ENCODE peak calls at places on chromosomes 7 and 10, in six cellular contexts. T is NCI-H2107; W is stimulated activated CD8-positive, alpha-beta memory T cell treated with anti-CD3 and anti-CD28 coated beads, Interleukin-4, amount 100 ng/mL, for 24 hours; R is HT-29; Z is NCI-H774; Y is germinal center. J is an unnamed sample.

GRCh38 chr7:140552240-140552679 is 73.0 kb upstream of the MKRN1 start:
- DNase-seq in T (no peak), W (no peak), R (no peak), Z (no peak), Y (no peak), J (no peak)

GRCh38 chr7:121510858-121511482 is 114.9 kb upstream of the FAM3C start:
- DNase-seq in T (no peak), W (no peak), R (no peak), Z (no peak), Y (no peak), J (no peak)

GRCh38 chr10:96626795-96627194 is 40.0 kb upstream of the TM9SF3 start:
- DNase-seq in T (no peak), W (no peak), R (peak; percentile 31), Z (no peak), Y (no peak), J (no peak)

GRCh38 chr10:102856758-102857424 is 2.8 kb downstream of the BORCS7 start:
- DNase-seq in T (no peak), W (no peak), R (no peak), Z (no peak), Y (no peak), J (no peak)

GRCh38 chr10:1782841-1783240 is 45.5 kb upstream of the ADARB2 start:
- DNase-seq in T (no peak), W (no peak), R (no peak), Z (peak; percentile 91), Y (no peak), J (peak; percentile 54)

GRCh38 chr10:60944159-60944909 is at the start of gene RHOBTB1:
- DNase-seq in T (peak; percentile 37), W (no peak), R (peak; percentile 68), Z (peak; percentile 70), Y (peak; percentile 26), J (no peak)

GRCh38 chr7:73520673-73521635 is 1.1 kb downstream of the BAZ1B start:
- DNase-seq in T (no peak), W (no peak), R (peak; percentile 41), Z (no peak), Y (peak; percentile 16), J (no peak)

GRCh38 chr10:5813091-5813340 is 218 bp downstream of the GDI2 start:
- DNase-seq in T (no peak), W (no peak), R (no peak), Z (no peak), Y (no peak), J (no peak)

GRCh38 chr7:39219869-39220268 is 242.2 kb downstream of the POU6F2 start:
- DNase-seq in T (no peak), W (no peak), R (no peak), Z (no peak), Y (no peak), J (no peak)

GRCh38 chr10:125812128-125812527 is 10.9 kb downstream of the UROS start:
- DNase-seq in T (no peak), W (no peak), R (no peak), Z (no peak), Y (no peak), J (peak; percentile 63)

GRCh38 chr10:12195281-12195602 is 449 bp downstream of the NUDT5 start:
- DNase-seq in T (no peak), W (no peak), R (no peak), Z (no peak), Y (no peak), J (no peak)

GRCh38 chr7:100546129-100546867 is 7.3 kb downstream of the AGFG2 start:
- DNase-seq in T (no peak), W (no peak), R (peak; percentile 80), Z (peak; percentile 62), Y (no peak), J (peak; percentile 83)

GRCh38 chr7:68245688-68246087 is 1249.1 kb downstream of the TYW1 start:
- DNase-seq in T (no peak), W (no peak), R (no peak), Z (no peak), Y (no peak), J (no peak)

GRCh38 chr10:70806841-70807240 is 8.9 kb upstream of the SGPL1 start:
- DNase-seq in T (no peak), W (no peak), R (no peak), Z (no peak), Y (no peak), J (no peak)

J was measured in LNCaP clone FGC.